ENCODE peak calls at places on chromosome 15, in nine cellular contexts. W, L, Z, E, K, P, B, J and A are unnamed samples.

GRCh38 chr15:63250312-63250965 is 27.0 kb upstream of the APH1B start:
- DNase-seq in W (no peak), L (no peak), Z (no peak), E (no peak), K (no peak), P (no peak), B (peak; percentile 99), J (peak; percentile 85), A (no peak)

GRCh38 chr15:101489236-101489632 is 273 bp downstream of the PCSK6 start:
- DNase-seq in W (peak; percentile 66), L (no peak), Z (no peak), E (peak; percentile 84), K (no peak), P (peak; percentile 47), B (no peak), J (no peak), A (peak; percentile 64)

GRCh38 chr15:40038267-40038653 is 721 bp downstream of the SRP14 start:
- DNase-seq in W (no peak), L (no peak), Z (no peak), E (no peak), K (no peak), P (no peak), B (peak; percentile 24), J (no peak), A (no peak)

GRCh38 chr15:22795206-22796063 is 9.0 kb downstream of the NIPA1 start:
- DNase-seq in W (no peak), L (no peak), Z (no peak), E (no peak), K (no peak), P (no peak), B (no peak), J (no peak), A (no peak)

GRCh38 chr15:43872416-43873020 is 45.7 kb downstream of the WDR76 start:
- DNase-seq in W (peak; percentile 63), L (no peak), Z (peak; percentile 57), E (no peak), K (peak; percentile 50), P (peak; percentile 38), B (peak; percentile 83), J (peak; percentile 51), A (peak; percentile 32)

GRCh38 chr15:91942676-91943417 is 89.3 kb downstream of the SLCO3A1 start:
- DNase-seq in W (peak; percentile 49), L (no peak), Z (peak; percentile 27), E (no peak), K (no peak), P (no peak), B (peak; percentile 92), J (peak; percentile 72), A (no peak)

GRCh38 chr15:46293550-46293949 is 658.7 kb downstream of the SQOR start:
- DNase-seq in W (no peak), L (no peak), Z (no peak), E (no peak), K (no peak), P (no peak), B (no peak), J (no peak), A (no peak)

GRCh38 chr15:74833376-74834107 is 7.1 kb downstream of the CPLX3 start:
- DNase-seq in W (no peak), L (no peak), Z (no peak), E (no peak), K (no peak), P (no peak), B (no peak), J (no peak), A (no peak)

GRCh38 chr15:82968066-82968465 is 15.5 kb upstream of the HOMER2 start:
- DNase-seq in W (no peak), L (no peak), Z (no peak), E (no peak), K (no peak), P (no peak), B (peak; percentile 83), J (no peak), A (no peak)

GRCh38 chr15:88300018-88300549 is 43.5 kb upstream of the NTRK3 start:
- DNase-seq in W (no peak), L (no peak), Z (no peak), E (no peak), K (no peak), P (no peak), B (no peak), J (no peak), A (no peak)

GRCh38 chr15:69679623-69680228 is 227.1 kb downstream of the RPLP1 start:
- DNase-seq in W (no peak), L (peak; percentile 78), Z (no peak), E (peak; percentile 63), K (no peak), P (no peak), B (no peak), J (no peak), A (peak; percentile 71)

GRCh38 chr15:58378241-58379085 is 53.3 kb upstream of the LIPC start:
- DNase-seq in W (no peak), L (no peak), Z (no peak), E (no peak), K (no peak), P (no peak), B (peak; percentile 30), J (no peak), A (no peak)

GRCh38 chr15:80978685-80979084 is 10.9 kb downstream of the MESD start:
- DNase-seq in W (no peak), L (no peak), Z (no peak), E (no peak), K (no peak), P (no peak), B (no peak), J (no peak), A (no peak)

DNA sequence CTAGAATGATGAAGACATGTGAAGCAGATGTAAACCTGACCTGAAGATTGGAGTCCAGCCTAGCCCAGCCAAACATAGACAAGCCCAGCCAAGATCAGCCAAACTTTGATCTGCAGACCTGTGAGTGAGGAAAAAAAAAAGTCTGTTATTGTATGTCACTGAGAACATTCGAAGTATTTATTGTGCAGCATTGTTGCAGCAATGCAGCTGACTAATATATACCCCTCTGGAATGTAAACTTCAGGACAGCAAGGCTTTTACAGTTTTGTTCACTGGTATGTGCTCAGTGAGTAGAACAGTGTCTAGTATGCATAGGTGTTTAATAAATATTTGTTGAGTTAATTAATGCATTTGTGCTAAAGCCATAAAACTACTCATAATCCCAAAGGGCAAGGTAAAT is 23.4 kb downstream of the TMEM202 start:
- DNase-seq in W (no peak), L (no peak), Z (no peak), E (no peak), K (no peak), P (no peak), B (no peak), J (no peak), A (no peak)
- TF ChIP-seq CTCF in W (no peak), L (no peak), Z (no peak), E (no peak), K (no peak), P (no peak), B (no peak), J (no peak), A (no peak)

GRCh38 chr15:75928680-75929608 is 25.3 kb downstream of the FBXO22 start:
- DNase-seq in W (peak; percentile 39), L (no peak), Z (peak; percentile 20), E (no peak), K (peak; percentile 9), P (no peak), B (no peak), J (no peak), A (no peak)
- TF ChIP-seq CTCF in W (peak; percentile 55), L (peak; percentile 37), Z (peak; percentile 33), E (peak; percentile 24), K (peak; percentile 55), P (peak; percentile 47), B (peak; percentile 33), J (peak; percentile 43), A (peak; percentile 29)

GRCh38 chr15:78907577-78907976 is 34.9 kb downstream of the MORF4L1 start:
- DNase-seq in W (no peak), L (no peak), Z (peak; percentile 31), E (no peak), K (no peak), P (no peak), B (no peak), J (no peak), A (no peak)
- TF ChIP-seq CTCF in W (peak; percentile 26), L (peak; percentile 49), Z (peak; percentile 39), E (peak; percentile 10), K (peak; percentile 45), P (peak; percentile 27), B (peak; percentile 16), J (peak; percentile 32), A (peak; percentile 13)

DNA sequence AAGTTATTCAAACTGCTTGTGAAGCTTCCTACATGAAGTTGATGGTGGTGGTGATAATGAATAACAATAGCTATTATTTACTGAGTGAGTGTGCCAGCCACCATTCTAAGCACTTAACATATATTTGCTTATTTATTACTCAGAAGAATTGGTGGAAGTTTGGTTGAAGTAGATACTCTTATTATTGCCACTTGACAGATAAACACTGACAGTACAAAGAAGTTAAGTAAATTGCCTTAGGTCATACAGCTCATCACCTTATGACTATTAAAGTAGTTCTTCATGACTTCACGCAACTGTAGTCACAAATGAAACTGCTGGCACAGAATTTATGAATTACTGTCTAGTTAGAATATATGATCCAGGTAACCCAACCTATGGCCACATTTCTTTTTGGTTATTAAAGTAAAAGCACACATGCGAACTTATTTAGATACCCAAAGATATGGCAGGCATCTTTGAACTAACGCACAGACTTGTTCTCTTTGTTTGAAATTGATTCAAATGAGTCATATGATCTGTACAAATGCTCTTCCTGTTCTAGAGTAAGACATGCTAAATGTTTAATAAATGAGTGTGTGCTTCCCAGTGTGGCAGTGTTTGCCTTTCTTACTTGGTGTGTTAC is 99.8 kb upstream of the NR2F2 start:
- DNase-seq in W (no peak), L (no peak), Z (no peak), E (no peak), K (no peak), P (no peak), B (peak; percentile 11), J (no peak), A (no peak)
- TF ChIP-seq CTCF in W (no peak), L (no peak), Z (no peak), E (no peak), K (no peak), P (no peak), B (no peak), J (no peak), A (no peak)